ENCODE peak calls at places on chromosomes 2 and 18, in nine cellular contexts. One of them, this sample, is unnamed. For H3K4me1, the result is how much of the 10 kb centered on the place peaks cover.

GRCh38 chr2:77977486-77978063 is 455.4 kb upstream of the LRRTM4 start:
- DNase-seq in H9: no peak
- DNase-seq in GM12878: no peak
- DNase-seq in body of pancreas: no peak
- DNase-seq in left lung: no peak
- DNase-seq in IMR-90: no peak
- DNase-seq in suprapubic skin: no peak
- DNase-seq in heart left ventricle: no peak
- DNase-seq in Panc1: no peak
- DNase-seq in this sample: peak

GRCh38 chr2:193141-193552 is 70.7 kb downstream of the SH3YL1 start:
- DNase-seq in H9: no peak
- DNase-seq in GM12878: peak
- DNase-seq in body of pancreas: no peak
- DNase-seq in left lung: no peak
- DNase-seq in IMR-90: peak
- DNase-seq in suprapubic skin: no peak
- DNase-seq in heart left ventricle: no peak
- DNase-seq in Panc1: no peak
- DNase-seq in this sample: no peak

GRCh38 chr2:138356178-138356577 is 145.4 kb upstream of the SPOPL start:
- DNase-seq in H9: no peak
- DNase-seq in GM12878: no peak
- DNase-seq in body of pancreas: peak
- DNase-seq in left lung: no peak
- DNase-seq in IMR-90: peak
- DNase-seq in suprapubic skin: no peak
- DNase-seq in heart left ventricle: no peak
- DNase-seq in Panc1: no peak
- DNase-seq in this sample: no peak

GRCh38 chr2:239479471-239479870 is 78.7 kb upstream of the HDAC4 start:
- DNase-seq in H9: no peak
- DNase-seq in GM12878: no peak
- DNase-seq in body of pancreas: no peak
- DNase-seq in left lung: no peak
- DNase-seq in IMR-90: no peak
- DNase-seq in suprapubic skin: no peak
- DNase-seq in heart left ventricle: no peak
- DNase-seq in Panc1: no peak
- DNase-seq in this sample: no peak

GRCh38 chr2:168120310-168120709 is 127.1 kb downstream of the STK39 start:
- DNase-seq in H9: no peak
- DNase-seq in GM12878: no peak
- DNase-seq in body of pancreas: no peak
- DNase-seq in left lung: no peak
- DNase-seq in IMR-90: no peak
- DNase-seq in suprapubic skin: no peak
- DNase-seq in heart left ventricle: no peak
- DNase-seq in Panc1: no peak
- DNase-seq in this sample: peak

GRCh38 chr2:168545439-168546082 is 89.5 kb downstream of the CERS6 start:
- DNase-seq in H9: no peak
- DNase-seq in GM12878: no peak
- DNase-seq in body of pancreas: no peak
- DNase-seq in left lung: no peak
- DNase-seq in IMR-90: peak
- DNase-seq in suprapubic skin: no peak
- DNase-seq in heart left ventricle: no peak
- DNase-seq in Panc1: peak
- DNase-seq in this sample: no peak

GRCh38 chr2:201507725-201508124 is 56.2 kb downstream of the STRADB start:
- DNase-seq in H9: no peak
- DNase-seq in GM12878: no peak
- DNase-seq in body of pancreas: no peak
- DNase-seq in left lung: no peak
- DNase-seq in IMR-90: no peak
- DNase-seq in suprapubic skin: no peak
- DNase-seq in heart left ventricle: no peak
- DNase-seq in Panc1: no peak
- DNase-seq in this sample: no peak

GRCh38 chr2:101063352-101063751 is 61.3 kb downstream of the RPL31 start:
- DNase-seq in H9: no peak
- DNase-seq in GM12878: no peak
- DNase-seq in body of pancreas: no peak
- DNase-seq in left lung: no peak
- DNase-seq in IMR-90: no peak
- DNase-seq in suprapubic skin: no peak
- DNase-seq in heart left ventricle: peak
- DNase-seq in Panc1: no peak
- DNase-seq in this sample: no peak

DNA sequence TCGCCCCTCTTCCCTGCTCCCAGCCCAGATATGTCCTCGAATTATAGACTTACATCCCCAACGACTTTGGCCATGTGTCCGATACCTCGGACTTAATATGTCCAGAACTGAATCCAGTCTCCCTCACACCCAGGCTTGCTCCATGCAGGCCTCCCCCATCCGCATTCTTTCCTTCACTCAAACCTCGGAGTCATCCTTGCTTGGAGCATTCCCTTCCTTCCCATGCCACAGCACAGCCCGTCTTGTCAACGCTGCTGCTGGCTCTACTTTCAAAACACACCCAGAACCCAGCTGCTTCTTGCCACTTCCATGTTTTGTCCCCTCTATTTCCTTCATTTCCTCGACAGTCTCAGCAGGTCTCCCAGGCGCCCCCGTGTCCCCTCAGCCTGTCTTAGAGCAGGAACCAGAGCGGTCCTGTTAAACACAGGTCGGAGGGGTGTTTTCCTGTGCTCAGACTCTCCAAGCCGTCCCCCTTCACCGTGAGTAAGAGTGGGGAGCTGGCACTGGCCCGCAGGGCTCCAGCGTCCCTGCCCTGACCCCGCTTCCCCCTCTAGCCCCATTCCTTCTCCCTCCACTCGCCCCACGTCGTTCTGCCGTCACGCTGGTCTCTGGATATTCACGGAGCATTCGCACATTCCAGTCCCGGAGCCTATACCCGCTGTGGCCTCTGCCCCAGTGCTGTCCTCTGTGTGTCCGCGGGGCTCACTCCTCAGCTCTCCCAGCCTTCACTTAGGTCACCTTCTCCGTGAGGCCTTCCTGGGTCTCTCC is 54.4 kb downstream of the VAPA start:
- DNase-seq in H9: no peak
- DNase-seq in GM12878: no peak
- DNase-seq in body of pancreas: no peak
- DNase-seq in left lung: no peak
- DNase-seq in IMR-90: no peak
- DNase-seq in suprapubic skin: no peak
- DNase-seq in heart left ventricle: no peak
- DNase-seq in Panc1: no peak
- DNase-seq in this sample: no peak
- H3K27ac ChIP-seq in H9: no peak
- H3K27ac ChIP-seq in GM12878: no peak
- H3K27ac ChIP-seq in body of pancreas: no peak
- H3K27ac ChIP-seq in left lung: no peak
- H3K27ac ChIP-seq in IMR-90: no peak
- H3K27ac ChIP-seq in suprapubic skin: no peak
- H3K27ac ChIP-seq in heart left ventricle: no peak
- H3K27ac ChIP-seq in Panc1: no peak
- H3K27ac ChIP-seq in this sample: no peak

GRCh38 chr2:97889156-97889555 is 106.6 kb downstream of the TMEM131 start:
- DNase-seq in H9: no peak
- DNase-seq in GM12878: no peak
- DNase-seq in body of pancreas: no peak
- DNase-seq in left lung: no peak
- DNase-seq in IMR-90: no peak
- DNase-seq in suprapubic skin: no peak
- DNase-seq in heart left ventricle: no peak
- DNase-seq in Panc1: no peak
- DNase-seq in this sample: no peak
- H3K4me1 ChIP-seq in H9: under half
- H3K4me1 ChIP-seq in GM12878: under half
- H3K4me1 ChIP-seq in body of pancreas: under half
- H3K4me1 ChIP-seq in left lung: under half
- H3K4me1 ChIP-seq in IMR-90: under half
- H3K4me1 ChIP-seq in suprapubic skin: under half
- H3K4me1 ChIP-seq in heart left ventricle: under half
- H3K4me1 ChIP-seq in Panc1: under half
- H3K4me1 ChIP-seq in this sample: under half

DNA sequence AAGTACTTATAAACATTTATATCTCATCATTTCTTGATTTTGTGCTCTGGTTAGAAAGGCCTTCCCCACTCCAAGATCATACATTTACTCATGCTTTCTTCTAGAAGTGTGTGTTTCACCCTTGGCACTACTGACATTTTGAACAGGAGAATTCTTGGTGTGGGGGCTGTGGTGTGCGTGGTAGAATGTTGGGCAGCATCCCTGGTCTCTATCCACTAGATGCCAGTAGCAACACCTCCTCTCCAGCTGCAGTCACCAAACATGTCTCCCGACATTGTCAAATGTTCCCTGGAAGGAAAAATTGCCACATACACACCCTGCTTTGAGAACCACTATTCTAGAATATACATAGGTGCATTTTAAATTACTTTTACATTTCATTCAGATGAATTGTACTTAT is 8.7 kb upstream of the TGIF1 start:
- DNase-seq in H9: peak
- DNase-seq in GM12878: no peak
- DNase-seq in body of pancreas: peak
- DNase-seq in left lung: no peak
- DNase-seq in IMR-90: no peak
- DNase-seq in suprapubic skin: no peak
- DNase-seq in heart left ventricle: no peak
- DNase-seq in Panc1: no peak
- DNase-seq in this sample: no peak
- TF ChIP-seq CTCF in H9: peak
- TF ChIP-seq CTCF in GM12878: no peak
- TF ChIP-seq CTCF in body of pancreas: peak
- TF ChIP-seq CTCF in left lung: no peak
- TF ChIP-seq CTCF in IMR-90: peak
- TF ChIP-seq CTCF in suprapubic skin: peak
- TF ChIP-seq CTCF in heart left ventricle: peak
- TF ChIP-seq CTCF in Panc1: peak
- TF ChIP-seq CTCF in this sample: no peak

GRCh38 chr2:196247979-196248286 is 76.6 kb upstream of the STK17B start:
- DNase-seq in H9: no peak
- DNase-seq in GM12878: no peak
- DNase-seq in body of pancreas: no peak
- DNase-seq in left lung: no peak
- DNase-seq in IMR-90: no peak
- DNase-seq in suprapubic skin: no peak
- DNase-seq in heart left ventricle: no peak
- DNase-seq in Panc1: no peak
- DNase-seq in this sample: no peak
- H3K27ac ChIP-seq in H9: no peak
- H3K27ac ChIP-seq in GM12878: no peak
- H3K27ac ChIP-seq in body of pancreas: no peak
- H3K27ac ChIP-seq in left lung: no peak
- H3K27ac ChIP-seq in IMR-90: no peak
- H3K27ac ChIP-seq in suprapubic skin: peak
- H3K27ac ChIP-seq in heart left ventricle: peak
- H3K27ac ChIP-seq in Panc1: no peak
- H3K27ac ChIP-seq in this sample: no peak

GRCh38 chr2:96342085-96342484 is 6.5 kb downstream of the NCAPH start:
- DNase-seq in H9: no peak
- DNase-seq in GM12878: no peak
- DNase-seq in body of pancreas: no peak
- DNase-seq in left lung: no peak
- DNase-seq in IMR-90: peak
- DNase-seq in suprapubic skin: no peak
- DNase-seq in heart left ventricle: no peak
- DNase-seq in Panc1: no peak
- DNase-seq in this sample: no peak

GRCh38 chr2:96345403-96345802 is 9.8 kb downstream of the NCAPH start:
- DNase-seq in H9: peak
- DNase-seq in GM12878: no peak
- DNase-seq in body of pancreas: no peak
- DNase-seq in left lung: no peak
- DNase-seq in IMR-90: no peak
- DNase-seq in suprapubic skin: no peak
- DNase-seq in heart left ventricle: no peak
- DNase-seq in Panc1: no peak
- DNase-seq in this sample: no peak

GRCh38 chr2:96344011-96344410 is 8.4 kb downstream of the NCAPH start:
- DNase-seq in H9: no peak
- DNase-seq in GM12878: peak
- DNase-seq in body of pancreas: no peak
- DNase-seq in left lung: no peak
- DNase-seq in IMR-90: peak
- DNase-seq in suprapubic skin: no peak
- DNase-seq in heart left ventricle: no peak
- DNase-seq in Panc1: no peak
- DNase-seq in this sample: no peak

GRCh38 chr2:96347395-96347794 is 11.8 kb downstream of the NCAPH start:
- DNase-seq in H9: no peak
- DNase-seq in GM12878: no peak
- DNase-seq in body of pancreas: no peak
- DNase-seq in left lung: no peak
- DNase-seq in IMR-90: no peak
- DNase-seq in suprapubic skin: no peak
- DNase-seq in heart left ventricle: no peak
- DNase-seq in Panc1: no peak
- DNase-seq in this sample: no peak

GRCh38 chr2:96345868-96346452 is 10.4 kb downstream of the NCAPH start:
- DNase-seq in H9: no peak
- DNase-seq in GM12878: no peak
- DNase-seq in body of pancreas: no peak
- DNase-seq in left lung: no peak
- DNase-seq in IMR-90: no peak
- DNase-seq in suprapubic skin: no peak
- DNase-seq in heart left ventricle: no peak
- DNase-seq in Panc1: no peak
- DNase-seq in this sample: no peak
- H3K4me1 ChIP-seq in H9: under half
- H3K4me1 ChIP-seq in GM12878: under half
- H3K4me1 ChIP-seq in body of pancreas: under half
- H3K4me1 ChIP-seq in left lung: under half
- H3K4me1 ChIP-seq in IMR-90: under half
- H3K4me1 ChIP-seq in suprapubic skin: under half
- H3K4me1 ChIP-seq in heart left ventricle: under half
- H3K4me1 ChIP-seq in Panc1: under half
- H3K4me1 ChIP-seq in this sample: under half

This sample was measured in MM.1S.